ENCODE peak calls at places on chromosomes 5 and 9, in eight cellular contexts. One of them, this sample, is unnamed.

GRCh38 chr5:154394328-154394727 is 51.5 kb upstream of the SAP30L start:
- DNase-seq in left ventricle myocardium inferior: no peak
- DNase-seq in colonic mucosa: peak; percentile 79
- DNase-seq in endodermal cell: no peak
- DNase-seq in heart right ventricle: no peak
- DNase-seq in RWPE2: no peak
- DNase-seq in psoas muscle: no peak
- DNase-seq in tibial artery: no peak
- DNase-seq in this sample: no peak

GRCh38 chr5:75461679-75462078 is 49.8 kb downstream of the CERT1 start:
- DNase-seq in tibial artery: no peak
- DNase-seq in colonic mucosa: no peak
- DNase-seq in left ventricle myocardium inferior: no peak
- DNase-seq in endodermal cell: no peak
- DNase-seq in heart right ventricle: no peak
- DNase-seq in psoas muscle: no peak
- DNase-seq in RWPE2: no peak
- DNase-seq in this sample: peak; percentile 33

GRCh38 chr5:153480401-153480800 is 10.1 kb upstream of the GRIA1 start:
- DNase-seq in left ventricle myocardium inferior: no peak
- DNase-seq in psoas muscle: no peak
- DNase-seq in colonic mucosa: no peak
- DNase-seq in RWPE2: no peak
- DNase-seq in heart right ventricle: no peak
- DNase-seq in endodermal cell: no peak
- DNase-seq in tibial artery: no peak
- DNase-seq in this sample: no peak

GRCh38 chr5:3858524-3858923 is 262.9 kb downstream of the IRX1 start:
- DNase-seq in heart right ventricle: no peak
- DNase-seq in psoas muscle: no peak
- DNase-seq in endodermal cell: no peak
- DNase-seq in left ventricle myocardium inferior: no peak
- DNase-seq in RWPE2: no peak
- DNase-seq in tibial artery: no peak
- DNase-seq in colonic mucosa: no peak
- DNase-seq in this sample: no peak

GRCh38 chr9:25681270-25681669 is 3.0 kb upstream of the TUSC1 start:
- DNase-seq in tibial artery: no peak
- DNase-seq in psoas muscle: no peak
- DNase-seq in left ventricle myocardium inferior: no peak
- DNase-seq in colonic mucosa: no peak
- DNase-seq in endodermal cell: no peak
- DNase-seq in RWPE2: no peak
- DNase-seq in heart right ventricle: no peak
- DNase-seq in this sample: peak; percentile 42

GRCh38 chr9:93814561-93814960 is 140.6 kb downstream of the BARX1 start:
- DNase-seq in tibial artery: no peak
- DNase-seq in left ventricle myocardium inferior: no peak
- DNase-seq in endodermal cell: peak; percentile 73
- DNase-seq in psoas muscle: no peak
- DNase-seq in colonic mucosa: no peak
- DNase-seq in RWPE2: no peak
- DNase-seq in heart right ventricle: no peak
- DNase-seq in this sample: no peak

GRCh38 chr5:137750436-137750835 is 3.7 kb downstream of the HNRNPA0 start:
- DNase-seq in colonic mucosa: no peak
- DNase-seq in RWPE2: no peak
- DNase-seq in left ventricle myocardium inferior: no peak
- DNase-seq in psoas muscle: no peak
- DNase-seq in heart right ventricle: no peak
- DNase-seq in tibial artery: no peak
- DNase-seq in endodermal cell: no peak
- DNase-seq in this sample: no peak

GRCh38 chr9:126613656-126614055 is at the start of gene LMX1B:
- DNase-seq in psoas muscle: peak; percentile 77
- DNase-seq in heart right ventricle: peak; percentile 44
- DNase-seq in colonic mucosa: no peak
- DNase-seq in endodermal cell: peak; percentile 85
- DNase-seq in tibial artery: peak; percentile 36
- DNase-seq in RWPE2: peak; percentile 46
- DNase-seq in left ventricle myocardium inferior: peak; percentile 72
- DNase-seq in this sample: no peak

GRCh38 chr5:65663804-65664521 is 39.1 kb downstream of the SHLD3 start:
- DNase-seq in colonic mucosa: no peak
- DNase-seq in tibial artery: no peak
- DNase-seq in left ventricle myocardium inferior: no peak
- DNase-seq in heart right ventricle: no peak
- DNase-seq in RWPE2: no peak
- DNase-seq in endodermal cell: peak; percentile 55
- DNase-seq in psoas muscle: no peak
- DNase-seq in this sample: peak; percentile 28

GRCh38 chr5:95861221-95861857 is 38.8 kb upstream of the GLRX start:
- DNase-seq in RWPE2: peak; percentile 89
- DNase-seq in colonic mucosa: peak; percentile 46
- DNase-seq in tibial artery: peak; percentile 92
- DNase-seq in endodermal cell: no peak
- DNase-seq in heart right ventricle: peak; percentile 67
- DNase-seq in psoas muscle: peak; percentile 79
- DNase-seq in left ventricle myocardium inferior: peak; percentile 50
- DNase-seq in this sample: peak; percentile 84

GRCh38 chr9:69671904-69672827 is at the start of gene APBA1:
- DNase-seq in endodermal cell: peak; percentile 80
- DNase-seq in heart right ventricle: peak; percentile 53
- DNase-seq in RWPE2: no peak
- DNase-seq in left ventricle myocardium inferior: peak; percentile 75
- DNase-seq in colonic mucosa: peak; percentile 66
- DNase-seq in tibial artery: peak; percentile 56
- DNase-seq in psoas muscle: peak; percentile 77
- DNase-seq in this sample: no peak

GRCh38 chr9:83583151-83584014 is 39.6 kb upstream of the IDNK start:
- DNase-seq in left ventricle myocardium inferior: peak; percentile 22
- DNase-seq in endodermal cell: peak; percentile 90
- DNase-seq in RWPE2: no peak
- DNase-seq in tibial artery: peak; percentile 70
- DNase-seq in heart right ventricle: peak; percentile 67
- DNase-seq in colonic mucosa: peak; percentile 32
- DNase-seq in psoas muscle: no peak
- DNase-seq in this sample: peak; percentile 39

GRCh38 chr5:158436271-158437065 is 577.5 kb upstream of the CLINT1 start:
- DNase-seq in psoas muscle: no peak
- DNase-seq in tibial artery: no peak
- DNase-seq in endodermal cell: no peak
- DNase-seq in heart right ventricle: no peak
- DNase-seq in RWPE2: no peak
- DNase-seq in colonic mucosa: no peak
- DNase-seq in left ventricle myocardium inferior: no peak
- DNase-seq in this sample: no peak

GRCh38 chr5:109105631-109106267 is 304.0 kb downstream of the PJA2 start:
- DNase-seq in RWPE2: no peak
- DNase-seq in tibial artery: no peak
- DNase-seq in colonic mucosa: no peak
- DNase-seq in endodermal cell: no peak
- DNase-seq in heart right ventricle: peak; percentile 13
- DNase-seq in left ventricle myocardium inferior: no peak
- DNase-seq in psoas muscle: no peak
- DNase-seq in this sample: peak; percentile 54

GRCh38 chr5:82601085-82601484 is 322.9 kb upstream of the RPS23 start:
- DNase-seq in tibial artery: no peak
- DNase-seq in colonic mucosa: peak; percentile 73
- DNase-seq in endodermal cell: no peak
- DNase-seq in psoas muscle: no peak
- DNase-seq in left ventricle myocardium inferior: no peak
- DNase-seq in RWPE2: no peak
- DNase-seq in heart right ventricle: no peak
- DNase-seq in this sample: no peak

GRCh38 chr5:99675974-99676373 is 747.2 kb upstream of the CHD1 start:
- DNase-seq in colonic mucosa: no peak
- DNase-seq in heart right ventricle: no peak
- DNase-seq in RWPE2: no peak
- DNase-seq in left ventricle myocardium inferior: no peak
- DNase-seq in tibial artery: no peak
- DNase-seq in psoas muscle: no peak
- DNase-seq in endodermal cell: no peak
- DNase-seq in this sample: no peak

GRCh38 chr5:148999741-149000140 is 63.1 kb downstream of the SH3TC2 start:
- DNase-seq in endodermal cell: no peak
- DNase-seq in left ventricle myocardium inferior: no peak
- DNase-seq in RWPE2: no peak
- DNase-seq in heart right ventricle: no peak
- DNase-seq in colonic mucosa: no peak
- DNase-seq in psoas muscle: no peak
- DNase-seq in tibial artery: no peak
- DNase-seq in this sample: no peak

GRCh38 chr5:14732991-14733390 is 68.5 kb downstream of the OTULIN start:
- DNase-seq in tibial artery: no peak
- DNase-seq in left ventricle myocardium inferior: no peak
- DNase-seq in heart right ventricle: no peak
- DNase-seq in psoas muscle: no peak
- DNase-seq in RWPE2: no peak
- DNase-seq in colonic mucosa: no peak
- DNase-seq in endodermal cell: no peak
- DNase-seq in this sample: no peak

GRCh38 chr5:74575741-74576538 is 64.6 kb downstream of the ENC1 start:
- DNase-seq in colonic mucosa: no peak
- DNase-seq in tibial artery: no peak
- DNase-seq in psoas muscle: no peak
- DNase-seq in endodermal cell: no peak
- DNase-seq in RWPE2: no peak
- DNase-seq in left ventricle myocardium inferior: no peak
- DNase-seq in heart right ventricle: no peak
- DNase-seq in this sample: peak; percentile 83

GRCh38 chr9:20804476-20805253 is 120.6 kb downstream of the FOCAD start:
- DNase-seq in RWPE2: no peak
- DNase-seq in left ventricle myocardium inferior: no peak
- DNase-seq in heart right ventricle: no peak
- DNase-seq in colonic mucosa: no peak
- DNase-seq in psoas muscle: no peak
- DNase-seq in tibial artery: no peak
- DNase-seq in endodermal cell: no peak
- DNase-seq in this sample: no peak

GRCh38 chr5:8700691-8701090 is 831.7 kb downstream of the MTRR start:
- DNase-seq in heart right ventricle: no peak
- DNase-seq in endodermal cell: no peak
- DNase-seq in colonic mucosa: no peak
- DNase-seq in tibial artery: no peak
- DNase-seq in left ventricle myocardium inferior: no peak
- DNase-seq in RWPE2: no peak
- DNase-seq in psoas muscle: no peak
- DNase-seq in this sample: no peak

GRCh38 chr5:100792781-100793180 is 110.3 kb downstream of the ST8SIA4 start:
- DNase-seq in RWPE2: no peak
- DNase-seq in colonic mucosa: no peak
- DNase-seq in left ventricle myocardium inferior: no peak
- DNase-seq in psoas muscle: no peak
- DNase-seq in endodermal cell: no peak
- DNase-seq in heart right ventricle: no peak
- DNase-seq in tibial artery: no peak
- DNase-seq in this sample: peak; percentile 23

DNA sequence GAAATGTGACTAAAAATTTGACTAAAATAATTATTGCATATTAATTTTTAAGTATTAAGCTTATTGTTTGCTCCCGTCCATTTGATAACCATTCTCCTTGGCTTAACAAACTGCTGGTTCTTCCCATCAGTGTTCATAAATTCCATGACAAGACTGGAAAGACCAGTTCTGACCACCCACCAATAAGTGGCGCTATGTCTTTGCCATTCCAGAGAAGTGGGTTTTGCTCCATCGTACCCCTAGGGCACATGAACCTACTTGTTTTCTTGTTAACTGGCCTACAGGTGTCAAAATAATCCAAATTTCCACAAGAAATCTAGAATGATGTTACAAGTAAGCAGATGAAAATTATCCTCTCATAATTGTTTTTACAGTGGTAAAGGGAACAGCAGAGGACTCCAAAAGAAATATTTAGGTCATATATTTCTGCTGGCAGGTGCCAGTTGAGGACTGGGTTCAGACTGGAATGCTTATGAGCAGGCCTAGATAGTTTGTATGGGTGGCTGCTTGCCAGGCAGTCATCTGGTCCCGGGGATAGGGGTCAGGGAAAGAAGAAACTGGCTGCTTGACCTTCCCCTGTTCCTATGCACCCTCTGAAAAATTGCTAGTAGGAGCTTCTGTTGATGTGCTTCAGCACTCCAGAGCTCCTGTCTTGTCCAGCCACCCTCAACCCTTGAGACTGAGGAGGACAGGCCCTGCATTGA is 283.1 kb upstream of the ADAMTSL1 start:
- DNase-seq in RWPE2: no peak
- DNase-seq in psoas muscle: no peak
- DNase-seq in heart right ventricle: no peak
- DNase-seq in colonic mucosa: no peak
- DNase-seq in endodermal cell: no peak
- DNase-seq in left ventricle myocardium inferior: no peak
- DNase-seq in tibial artery: no peak
- DNase-seq in this sample: no peak
- TF ChIP-seq CTCF in RWPE2: no peak
- TF ChIP-seq CTCF in psoas muscle: no peak
- TF ChIP-seq CTCF in heart right ventricle: no peak
- TF ChIP-seq CTCF in colonic mucosa: no peak
- TF ChIP-seq CTCF in endodermal cell: peak; percentile 64
- TF ChIP-seq CTCF in left ventricle myocardium inferior: no peak
- TF ChIP-seq CTCF in tibial artery: no peak
- TF ChIP-seq CTCF in this sample: peak; percentile 31

GRCh38 chr9:136554870-136555269 is 9.0 kb upstream of the NOTCH1 start:
- DNase-seq in tibial artery: no peak
- DNase-seq in heart right ventricle: no peak
- DNase-seq in RWPE2: no peak
- DNase-seq in left ventricle myocardium inferior: no peak
- DNase-seq in psoas muscle: no peak
- DNase-seq in colonic mucosa: no peak
- DNase-seq in endodermal cell: no peak
- DNase-seq in this sample: no peak
- H3K4me1 ChIP-seq in tibial artery: peaks cover 72% of the 10 kb centered on the region
- H3K4me1 ChIP-seq in heart right ventricle: peaks cover 29% of the 10 kb centered on the region
- H3K4me1 ChIP-seq in RWPE2: peaks cover 33% of the 10 kb centered on the region
- H3K4me1 ChIP-seq in left ventricle myocardium inferior: peaks cover 23% of the 10 kb centered on the region
- H3K4me1 ChIP-seq in psoas muscle: peaks cover 17% of the 10 kb centered on the region
- H3K4me1 ChIP-seq in colonic mucosa: peaks cover 4% of the 10 kb centered on the region
- H3K4me1 ChIP-seq in endodermal cell: no peaks in the 10 kb centered on the region
- H3K4me1 ChIP-seq in this sample: peaks cover 23% of the 10 kb centered on the region

GRCh38 chr5:131005963-131006684 is 158.9 kb downstream of the HINT1 start:
- DNase-seq in colonic mucosa: no peak
- DNase-seq in psoas muscle: no peak
- DNase-seq in RWPE2: no peak
- DNase-seq in heart right ventricle: no peak
- DNase-seq in tibial artery: no peak
- DNase-seq in left ventricle myocardium inferior: no peak
- DNase-seq in endodermal cell: peak; percentile 61
- DNase-seq in this sample: no peak
- TF ChIP-seq CTCF in colonic mucosa: no peak
- TF ChIP-seq CTCF in psoas muscle: no peak
- TF ChIP-seq CTCF in RWPE2: peak; percentile 23
- TF ChIP-seq CTCF in heart right ventricle: peak; percentile 17
- TF ChIP-seq CTCF in tibial artery: no peak
- TF ChIP-seq CTCF in left ventricle myocardium inferior: no peak
- TF ChIP-seq CTCF in endodermal cell: peak; percentile 74
- TF ChIP-seq CTCF in this sample: peak; percentile 50

DNA sequence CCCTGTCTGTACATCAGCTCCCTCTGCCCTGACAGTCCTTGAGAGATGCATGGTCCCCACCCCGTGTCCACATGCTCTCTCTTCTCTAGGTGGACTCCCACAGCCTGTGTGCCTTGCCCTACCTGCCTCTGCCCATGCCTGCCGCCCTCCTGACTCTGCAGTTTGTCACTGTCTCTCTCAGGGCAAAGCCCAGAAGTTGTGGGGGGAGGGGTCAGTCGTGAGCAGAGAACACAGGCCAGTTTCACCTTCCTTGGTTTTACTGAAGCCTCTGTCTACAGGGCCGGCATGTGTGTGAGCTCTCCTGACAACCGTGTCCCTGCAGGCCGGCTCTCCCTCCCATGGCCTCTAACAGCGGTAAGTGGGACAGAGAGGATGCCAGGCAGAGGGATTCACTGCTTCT is 43.5 kb upstream of the SLC25A51 start:
- DNase-seq in psoas muscle: no peak
- DNase-seq in RWPE2: no peak
- DNase-seq in colonic mucosa: no peak
- DNase-seq in tibial artery: no peak
- DNase-seq in heart right ventricle: no peak
- DNase-seq in left ventricle myocardium inferior: no peak
- DNase-seq in endodermal cell: no peak
- DNase-seq in this sample: no peak
- H3K4me1 ChIP-seq in psoas muscle: no peaks in the 10 kb centered on the region
- H3K4me1 ChIP-seq in RWPE2: peaks cover 48% of the 10 kb centered on the region
- H3K4me1 ChIP-seq in colonic mucosa: no peaks in the 10 kb centered on the region
- H3K4me1 ChIP-seq in tibial artery: peaks cover 52% of the 10 kb centered on the region
- H3K4me1 ChIP-seq in heart right ventricle: peaks cover 68% of the 10 kb centered on the region
- H3K4me1 ChIP-seq in left ventricle myocardium inferior: peaks cover 90% of the 10 kb centered on the region
- H3K4me1 ChIP-seq in endodermal cell: peaks cover 3% of the 10 kb centered on the region
- H3K4me1 ChIP-seq in this sample: peaks cover 25% of the 10 kb centered on the region

This sample was measured in foreskin keratinocyte.